ENCODE peak calls at places on chromosomes 7 and 10, in five cellular contexts. Y, S, N, E and D are unnamed samples.

GRCh38 chr7:100155553-100156317 is 2.8 kb downstream of the TRAPPC14 start:
- DNase-seq in Y (no peak), S (no peak), N (no peak), E (no peak), D (no peak)

GRCh38 chr10:78491812-78492211 is 458.1 kb downstream of the RPS24 start:
- DNase-seq in Y (peak; percentile 95), S (no peak), N (no peak), E (no peak), D (no peak)

GRCh38 chr10:131974034-131974817 is 7.5 kb downstream of the BNIP3 start:
- DNase-seq in Y (no peak), S (no peak), N (no peak), E (no peak), D (no peak)

GRCh38 chr7:55140221-55140980 is 121.6 kb downstream of the EGFR start:
- DNase-seq in Y (no peak), S (no peak), N (no peak), E (peak; percentile 94), D (no peak)

GRCh38 chr7:116527521-116527920 is 2.7 kb downstream of the CAV1 start:
- DNase-seq in Y (peak; percentile 31), S (no peak), N (no peak), E (peak; percentile 44), D (no peak)

GRCh38 chr7:101315336-101315735 is 6.3 kb downstream of the IFT22 start:
- DNase-seq in Y (peak; percentile 60), S (peak; percentile 50), N (no peak), E (peak; percentile 75), D (peak; percentile 62)

GRCh38 chr7:66150471-66150870 is 35.8 kb downstream of the CRCP start:
- DNase-seq in Y (no peak), S (no peak), N (peak; percentile 71), E (peak; percentile 55), D (no peak)

GRCh38 chr7:116218051-116218645 is 7.8 kb downstream of the TES start:
- DNase-seq in Y (peak; percentile 98), S (peak; percentile 65), N (no peak), E (peak; percentile 82), D (no peak)

GRCh38 chr7:52944916-52945315 is 90.5 kb upstream of the POM121L12 start:
- DNase-seq in Y (peak; percentile 15), S (no peak), N (no peak), E (peak; percentile 7), D (no peak)

GRCh38 chr7:76997381-76998262 is 34.5 kb downstream of the SPDYE17 start:
- DNase-seq in Y (no peak), S (no peak), N (no peak), E (no peak), D (no peak)

GRCh38 chr10:49360271-49361177 is 35.4 kb downstream of the DRGX start:
- DNase-seq in Y (no peak), S (no peak), N (no peak), E (no peak), D (no peak)

GRCh38 chr10:119029613-119030420 is at the start of gene NANOS1:
- DNase-seq in Y (peak; percentile 17), S (peak; percentile 36), N (no peak), E (no peak), D (peak; percentile 56)

GRCh38 chr10:32332299-32332750 is 14.6 kb downstream of the EPC1 start:
- DNase-seq in Y (peak; percentile 70), S (peak; percentile 13), N (no peak), E (peak; percentile 50), D (no peak)

GRCh38 chr7:121576148-121576921 is 180.2 kb upstream of the FAM3C start:
- DNase-seq in Y (no peak), S (no peak), N (no peak), E (no peak), D (no peak)

GRCh38 chr10:113059001-113059780 is 109.1 kb downstream of the TCF7L2 start:
- DNase-seq in Y (no peak), S (no peak), N (no peak), E (peak; percentile 73), D (peak; percentile 33)

GRCh38 chr10:79936625-79937255 is 12.2 kb downstream of the SFTPD start:
- DNase-seq in Y (no peak), S (no peak), N (no peak), E (no peak), D (no peak)

GRCh38 chr10:82778908-82779307 is 903.9 kb downstream of the NRG3 start:
- DNase-seq in Y (no peak), S (no peak), N (no peak), E (no peak), D (no peak)

GRCh38 chr10:49569031-49569765 is 30.3 kb upstream of the ERCC6 start:
- DNase-seq in Y (peak; percentile 39), S (peak; percentile 25), N (no peak), E (peak; percentile 87), D (no peak)

GRCh38 chr10:63210611-63211196 is 77.6 kb downstream of the NRBF2 start:
- DNase-seq in Y (no peak), S (no peak), N (no peak), E (no peak), D (no peak)

GRCh38 chr7:131945313-131945831 is 388.9 kb upstream of the PODXL start:
- DNase-seq in Y (peak; percentile 67), S (peak; percentile 66), N (no peak), E (peak; percentile 34), D (peak; percentile 84)

GRCh38 chr7:45924283-45924682 is 3.2 kb upstream of the IGFBP3 start:
- DNase-seq in Y (peak; percentile 81), S (peak; percentile 77), N (no peak), E (peak; percentile 86), D (no peak)

GRCh38 chr7:6556196-6556595 is 4.9 kb upstream of the GRID2IP start:
- DNase-seq in Y (peak; percentile 43), S (peak; percentile 61), N (no peak), E (no peak), D (no peak)
- TF ChIP-seq CTCF in Y (peak; percentile 51), S (no peak), N (no peak), E (no peak), D (no peak)

DNA sequence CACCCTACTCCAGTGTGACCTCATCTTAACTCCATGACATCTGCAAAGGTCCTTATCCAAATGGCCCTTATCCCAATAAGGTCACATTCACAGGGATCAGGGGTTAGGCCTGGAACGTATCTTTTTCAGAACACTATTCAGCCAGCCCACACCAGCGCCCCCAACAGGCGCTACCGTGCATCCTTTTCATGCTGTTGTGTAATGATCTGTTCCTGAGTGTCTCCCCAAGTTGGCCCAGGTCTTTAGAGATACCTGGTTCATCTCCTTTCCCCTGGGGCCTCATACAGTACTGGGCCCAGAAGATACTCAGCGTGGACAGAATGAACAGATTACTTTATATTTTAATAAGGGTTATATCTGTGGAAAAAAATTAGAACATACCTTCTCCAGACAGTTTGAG is 132.6 kb upstream of the ADAM12 start:
- DNase-seq in Y (no peak), S (no peak), N (no peak), E (no peak), D (no peak)
- TF ChIP-seq CTCF in Y (peak; percentile 40), S (no peak), N (no peak), E (no peak), D (no peak)

GRCh38 chr10:64617071-64617470 is 1095.9 kb downstream of the REEP3 start:
- DNase-seq in Y (peak; percentile 46), S (no peak), N (no peak), E (no peak), D (no peak)

GRCh38 chr10:64619068-64619467 is 1097.9 kb downstream of the REEP3 start:
- DNase-seq in Y (no peak), S (no peak), N (no peak), E (no peak), D (no peak)
- TF ChIP-seq CTCF in Y (no peak), S (no peak), N (no peak), E (no peak), D (no peak)

GRCh38 chr10:96130326-96130758 is 245 bp downstream of the ZNF518A start:
- DNase-seq in Y (peak; percentile 7), S (peak; percentile 77), N (peak; percentile 15), E (no peak), D (peak; percentile 84)
- TF ChIP-seq CTCF in Y (no peak), S (no peak), N (no peak), E (peak; percentile 7), D (no peak)

GRCh38 chr7:151862606-151863381 is 14.1 kb downstream of the PRKAG2 start:
- DNase-seq in Y (no peak), S (no peak), N (no peak), E (no peak), D (no peak)

GRCh38 chr7:151864081-151864480 is 12.8 kb downstream of the PRKAG2 start:
- DNase-seq in Y (no peak), S (no peak), N (no peak), E (no peak), D (no peak)

GRCh38 chr7:151864561-151864960 is 12.4 kb downstream of the PRKAG2 start:
- DNase-seq in Y (no peak), S (no peak), N (no peak), E (no peak), D (no peak)

GRCh38 chr7:151865070-151865670 is 11.7 kb downstream of the PRKAG2 start:
- DNase-seq in Y (no peak), S (no peak), N (no peak), E (no peak), D (no peak)

GRCh38 chr7:151863386-151864079 is 13.4 kb downstream of the PRKAG2 start:
- DNase-seq in Y (no peak), S (no peak), N (no peak), E (no peak), D (no peak)
- TF ChIP-seq CTCF in Y (no peak), S (no peak), N (no peak), E (no peak), D (no peak)

GRCh38 chr7:33981686-33982424 is 76.5 kb downstream of the BMPER start:
- DNase-seq in Y (no peak), S (no peak), N (no peak), E (peak; percentile 62), D (no peak)

GRCh38 chr7:33981221-33981620 is 75.9 kb downstream of the BMPER start:
- DNase-seq in Y (no peak), S (no peak), N (no peak), E (no peak), D (no peak)

GRCh38 chr7:33979300-33979806 is 74.0 kb downstream of the BMPER start:
- DNase-seq in Y (no peak), S (no peak), N (no peak), E (no peak), D (no peak)

GRCh38 chr7:33979807-33980355 is 74.5 kb downstream of the BMPER start:
- DNase-seq in Y (peak; percentile 63), S (no peak), N (no peak), E (peak; percentile 79), D (no peak)

DNA sequence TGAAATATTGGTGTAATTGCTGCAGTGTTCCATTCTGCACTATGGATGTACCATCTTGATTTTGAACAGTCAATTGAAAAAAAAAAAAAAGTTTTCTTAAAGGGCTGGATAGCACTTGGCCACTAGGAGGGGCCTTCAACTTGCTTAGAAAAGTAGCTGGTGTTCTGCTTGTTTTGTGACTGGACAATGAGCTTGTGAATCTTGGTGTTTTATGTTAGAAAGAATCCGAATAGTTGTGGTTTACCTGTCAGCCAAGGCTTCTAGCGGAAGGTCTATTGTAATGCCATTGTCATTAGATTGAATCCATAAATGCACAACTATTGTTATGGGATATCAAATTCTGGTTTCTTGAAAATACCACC is 77.1 kb downstream of the BMPER start:
- DNase-seq in Y (peak; percentile 50), S (peak; percentile 53), N (no peak), E (peak; percentile 83), D (no peak)
- TF ChIP-seq CTCF in Y (peak; percentile 63), S (peak; percentile 78), N (no peak), E (peak; percentile 83), D (no peak)